ENCODE peak calls at places on chromosomes 7 and 10, in eight cellular contexts. H, R, G, B, C, T, Q and V are unnamed samples.
A peak's percentile ranks its signal among the peaks of the same experiment; 100 is the strongest.

GRCh38 chr10:20858292-20859124 is 38.6 kb downstream of the NEBL start:
- DNase-seq in H (no peak), R (no peak), G (peak; percentile 59), B (no peak), C (peak; percentile 3), T (no peak), Q (peak; percentile 7), V (peak; percentile 24)

GRCh38 chr7:136405931-136406777 is 429.0 kb upstream of the MTPN start:
- DNase-seq in H (no peak), R (no peak), G (peak; percentile 80), B (no peak), C (peak; percentile 31), T (no peak), Q (peak; percentile 50), V (peak; percentile 74)

GRCh38 chr7:23349484-23350157 is 50.5 kb downstream of the MALSU1 start:
- DNase-seq in H (no peak), R (peak; percentile 65), G (no peak), B (no peak), C (peak; percentile 63), T (no peak), Q (no peak), V (no peak)

GRCh38 chr10:24034571-24034970 is 174.4 kb upstream of the KIAA1217 start:
- DNase-seq in H (no peak), R (no peak), G (no peak), B (no peak), C (no peak), T (no peak), Q (no peak), V (no peak)

GRCh38 chr10:24465899-24466615 is 257.1 kb downstream of the KIAA1217 start:
- DNase-seq in H (no peak), R (no peak), G (no peak), B (no peak), C (peak; percentile 78), T (no peak), Q (peak; percentile 80), V (no peak)

GRCh38 chr10:68175954-68176353 is 56.0 kb downstream of the ATOH7 start:
- DNase-seq in H (no peak), R (no peak), G (no peak), B (no peak), C (no peak), T (no peak), Q (no peak), V (no peak)

GRCh38 chr10:9010093-9010492 is 955.6 kb downstream of the GATA3 start:
- DNase-seq in H (no peak), R (no peak), G (no peak), B (no peak), C (no peak), T (no peak), Q (no peak), V (no peak)

GRCh38 chr10:70331486-70332268 is 47.9 kb upstream of the NPFFR1 start:
- DNase-seq in H (peak; percentile 55), R (no peak), G (peak; percentile 86), B (peak; percentile 80), C (peak; percentile 98), T (no peak), Q (peak; percentile 54), V (no peak)

GRCh38 chr10:31456463-31456862 is 137.4 kb downstream of the ZEB1 start:
- DNase-seq in H (no peak), R (no peak), G (no peak), B (no peak), C (no peak), T (no peak), Q (no peak), V (no peak)

GRCh38 chr10:12949248-12949647 is 52.3 kb downstream of the CCDC3 start:
- DNase-seq in H (no peak), R (no peak), G (peak; percentile 7), B (no peak), C (no peak), T (no peak), Q (no peak), V (no peak)

GRCh38 chr7:157399086-157399687 is 62.4 kb downstream of the DNAJB6 start:
- DNase-seq in H (no peak), R (no peak), G (no peak), B (no peak), C (no peak), T (no peak), Q (no peak), V (no peak)

GRCh38 chr10:23065549-23065948 is 29.8 kb upstream of the MSRB2 start:
- DNase-seq in H (peak; percentile 65), R (no peak), G (no peak), B (no peak), C (peak; percentile 15), T (no peak), Q (no peak), V (no peak)

GRCh38 chr7:91692800-91693199 is 187.7 kb downstream of the MTERF1 start:
- DNase-seq in H (no peak), R (no peak), G (no peak), B (no peak), C (peak; percentile 20), T (no peak), Q (no peak), V (no peak)